ENCODE peak calls at places on chromosome 11, in eight cellular contexts. R is activated T-cell treated with anti-CD3 and anti-CD28 coated beads for 1 hour; K is cortex of kidney; Y is stimulated activated CD4-positive, alpha-beta T cell treated with anti-CD3 and anti-CD28 coated beads, Interleukin-2, amount 100 ng/mL, for 24 hours; V is activated naive CD8-positive, alpha-beta T cell treated with anti-CD3 and anti-CD28 coated beads, Interleukin-2, amount 50 U/mL, for 16 hours; H is CD8-positive, alpha-beta memory T cell; P is hippocampal formation; W is stimulated activated CD8-positive, alpha-beta memory T cell treated with anti-CD3 and anti-CD28 coated beads, Interleukin-4, amount 100 ng/mL, for 1 hour. G is an unnamed sample.

GRCh38 chr11:3217751-3218482 is 696 bp downstream of the MRGPRG start:
- DNase-seq in K (no peak), Y (no peak), R (no peak), V (no peak), W (no peak), P (no peak), H (no peak), G (peak; percentile 11)

GRCh38 chr11:76999597-76999996 is 34.6 kb upstream of the B3GNT6 start:
- DNase-seq in H (no peak), Y (no peak), V (no peak), R (no peak), K (no peak), P (no peak), W (no peak), G (no peak)

GRCh38 chr11:1382429-1382828 is 7.3 kb upstream of the BRSK2 start:
- DNase-seq in R (no peak), W (no peak), Y (no peak), H (no peak), V (no peak), P (no peak), K (no peak), G (no peak)

GRCh38 chr11:5300246-5300645 is 1.5 kb downstream of the OR51B4 start:
- DNase-seq in P (no peak), H (no peak), K (no peak), V (no peak), W (no peak), Y (no peak), R (no peak), G (no peak)

GRCh38 chr11:9232482-9232881 is 32.7 kb downstream of the DENND5A start:
- DNase-seq in W (no peak), P (no peak), K (no peak), H (no peak), V (no peak), R (no peak), Y (no peak), G (no peak)

GRCh38 chr11:57438345-57439280 is 11.7 kb upstream of the SLC43A3 start:
- DNase-seq in V (no peak), K (no peak), P (no peak), W (no peak), Y (no peak), R (no peak), H (no peak), G (no peak)

GRCh38 chr11:36010010-36010740 is 66.3 kb downstream of the LDLRAD3 start:
- DNase-seq in P (no peak), W (no peak), V (no peak), H (no peak), Y (no peak), R (no peak), K (no peak), G (no peak)

GRCh38 chr11:14299921-14300320 is 59.1 kb downstream of the RRAS2 start:
- DNase-seq in W (no peak), Y (no peak), K (no peak), R (no peak), V (no peak), H (no peak), P (no peak), G (no peak)

GRCh38 chr11:66192181-66192888 is 76.1 kb upstream of the RAB1B start:
- DNase-seq in R (no peak), V (no peak), K (no peak), W (no peak), H (no peak), P (no peak), Y (no peak), G (no peak)

G was measured in GM12892.